ENCODE peak calls at places on chromosomes 6 and 20, in five cellular contexts. J, L, P, H and F are unnamed samples.

GRCh38 chr20:63279931-63280330 is 7.3 kb downstream of the ARFGAP1 start:
- DNase-seq in J (no peak), L (no peak), P (no peak), H (no peak), F (no peak)

GRCh38 chr6:2738373-2738979 is 12.2 kb downstream of the MYLK4 start:
- DNase-seq in J (peak; percentile 21), L (peak; percentile 27), P (peak; percentile 78), H (peak; percentile 80), F (peak; percentile 53)

GRCh38 chr6:32186496-32186840 is 2.4 kb upstream of the AGER start:
- DNase-seq in J (no peak), L (no peak), P (no peak), H (no peak), F (no peak)

GRCh38 chr6:100105138-100105537 is 111.1 kb upstream of the MCHR2 start:
- DNase-seq in J (no peak), L (no peak), P (no peak), H (no peak), F (no peak)

GRCh38 chr6:14622878-14623542 is 505.4 kb downstream of the CD83 start:
- DNase-seq in J (no peak), L (no peak), P (no peak), H (no peak), F (no peak)

GRCh38 chr20:64254156-64254555 is 1.4 kb upstream of the PCMTD2 start:
- DNase-seq in J (no peak), L (no peak), P (no peak), H (no peak), F (no peak)

GRCh38 chr6:7261030-7261841 is 51.8 kb downstream of the SSR1 start:
- DNase-seq in J (peak; percentile 5), L (peak; percentile 77), P (peak; percentile 95), H (peak; percentile 85), F (peak; percentile 74)

GRCh38 chr6:111759413-111759835 is 113.8 kb downstream of the FYN start:
- DNase-seq in J (no peak), L (no peak), P (no peak), H (no peak), F (no peak)

GRCh38 chr6:33696538-33697518 is 14.7 kb downstream of the UQCC2 start:
- DNase-seq in J (no peak), L (peak; percentile 32), P (peak; percentile 88), H (peak; percentile 95), F (peak; percentile 71)

GRCh38 chr6:160931378-160932343 is 59.9 kb upstream of the MAP3K4 start:
- DNase-seq in J (no peak), L (no peak), P (peak; percentile 17), H (no peak), F (no peak)

GRCh38 chr20:44959082-44959895 is 908 bp downstream of the TOMM34 start:
- DNase-seq in J (peak; percentile 26), L (no peak), P (peak; percentile 85), H (peak; percentile 51), F (no peak)

GRCh38 chr6:158092806-158093205 is 75.3 kb downstream of the SERAC1 start:
- DNase-seq in J (no peak), L (no peak), P (no peak), H (no peak), F (no peak)

GRCh38 chr20:5848711-5849505 is 98.7 kb downstream of the SHLD1 start:
- DNase-seq in J (no peak), L (no peak), P (peak; percentile 63), H (peak; percentile 75), F (no peak)

GRCh38 chr6:90231308-90231707 is 65.3 kb downstream of the BACH2 start:
- DNase-seq in J (no peak), L (no peak), P (no peak), H (no peak), F (no peak)

GRCh38 chr6:45920819-45921511 is 94.7 kb downstream of the CLIC5 start:
- DNase-seq in J (no peak), L (no peak), P (no peak), H (no peak), F (no peak)

GRCh38 chr6:128070406-128070805 is 169.5 kb upstream of the THEMIS start:
- DNase-seq in J (no peak), L (no peak), P (peak; percentile 16), H (peak; percentile 20), F (no peak)

GRCh38 chr6:144559865-144560603 is 274.9 kb downstream of the UTRN start:
- DNase-seq in J (no peak), L (no peak), P (peak; percentile 32), H (peak; percentile 28), F (peak; percentile 32)

GRCh38 chr20:35226775-35227681 is 538 bp downstream of the MMP24 start:
- DNase-seq in J (peak; percentile 16), L (peak; percentile 23), P (peak; percentile 62), H (peak; percentile 47), F (peak; percentile 51)

GRCh38 chr6:44276667-44277640 is 6.7 kb downstream of the TMEM151B start:
- DNase-seq in J (no peak), L (no peak), P (no peak), H (no peak), F (no peak)

GRCh38 chr6:111449129-111449528 is 33.9 kb downstream of the REV3L start:
- DNase-seq in J (no peak), L (no peak), P (no peak), H (no peak), F (no peak)

GRCh38 chr6:140441256-140441655 is 1066.8 kb upstream of the CITED2 start:
- DNase-seq in J (no peak), L (peak; percentile 28), P (peak; percentile 84), H (peak; percentile 71), F (peak; percentile 19)

DNA sequence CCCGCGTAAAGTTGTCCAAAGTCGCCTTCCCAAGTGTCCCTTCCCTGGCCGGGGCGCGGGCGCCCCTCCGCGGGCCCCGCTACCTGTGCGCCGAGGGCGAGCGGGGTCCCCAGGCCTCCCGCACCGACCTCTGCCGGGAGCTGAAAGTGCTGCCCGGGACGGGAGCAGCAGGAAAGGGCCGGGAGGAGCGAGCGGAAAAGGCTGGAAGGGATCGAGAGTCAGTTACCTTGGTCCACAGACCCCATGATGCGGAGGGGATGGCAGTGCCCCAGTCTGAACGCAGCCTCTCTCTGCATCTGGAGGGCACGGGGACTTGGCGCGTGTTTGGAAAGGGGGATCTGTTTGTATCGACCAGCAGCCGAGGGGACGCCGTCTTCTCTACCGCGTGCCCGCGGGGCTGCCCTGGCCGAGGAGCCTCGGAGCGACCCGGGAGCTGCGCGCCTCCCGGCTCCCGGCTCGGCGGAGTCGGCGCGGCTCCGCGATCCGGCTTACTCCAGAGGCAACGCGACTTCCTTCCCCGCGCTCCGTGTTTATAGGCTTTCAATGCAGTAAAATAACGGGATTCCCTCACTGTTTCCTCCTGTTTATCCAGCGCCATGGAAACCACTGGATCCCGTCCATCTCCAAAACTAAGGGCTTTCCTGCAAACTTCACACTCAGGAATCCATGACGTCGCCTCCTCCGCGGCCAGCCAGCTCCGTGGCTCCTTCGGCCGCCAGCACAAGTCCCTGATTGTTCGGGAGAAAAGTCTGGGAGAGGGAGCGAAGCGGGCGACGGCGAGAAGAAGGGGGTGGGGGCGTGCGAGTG is 20.0 kb upstream of the NFATC2 start:
- DNase-seq in J (no peak), L (peak; percentile 87), P (peak; percentile 94), H (peak; percentile 97), F (peak; percentile 54)
- H3K4me3 ChIP-seq in J (peak overlapping the region; percentile 36), L (peak overlapping the region; percentile 49), P (peak overlapping the region; percentile 71), H (peak overlapping the region; percentile 61), F (peak overlapping the region; percentile 46)

GRCh38 chr20:19975901-19976300 is 41.3 kb upstream of the NAA20 start:
- DNase-seq in J (no peak), L (no peak), P (peak; percentile 15), H (peak; percentile 36), F (no peak)

GRCh38 chr20:19977373-19977770 is 39.8 kb upstream of the NAA20 start:
- DNase-seq in J (no peak), L (no peak), P (no peak), H (no peak), F (no peak)

GRCh38 chr20:19978511-19979210 is 38.5 kb upstream of the NAA20 start:
- DNase-seq in J (no peak), L (no peak), P (no peak), H (no peak), F (no peak)

GRCh38 chr20:19975436-19975799 is 41.7 kb upstream of the NAA20 start:
- DNase-seq in J (no peak), L (no peak), P (no peak), H (peak; percentile 51), F (peak; percentile 46)

DNA sequence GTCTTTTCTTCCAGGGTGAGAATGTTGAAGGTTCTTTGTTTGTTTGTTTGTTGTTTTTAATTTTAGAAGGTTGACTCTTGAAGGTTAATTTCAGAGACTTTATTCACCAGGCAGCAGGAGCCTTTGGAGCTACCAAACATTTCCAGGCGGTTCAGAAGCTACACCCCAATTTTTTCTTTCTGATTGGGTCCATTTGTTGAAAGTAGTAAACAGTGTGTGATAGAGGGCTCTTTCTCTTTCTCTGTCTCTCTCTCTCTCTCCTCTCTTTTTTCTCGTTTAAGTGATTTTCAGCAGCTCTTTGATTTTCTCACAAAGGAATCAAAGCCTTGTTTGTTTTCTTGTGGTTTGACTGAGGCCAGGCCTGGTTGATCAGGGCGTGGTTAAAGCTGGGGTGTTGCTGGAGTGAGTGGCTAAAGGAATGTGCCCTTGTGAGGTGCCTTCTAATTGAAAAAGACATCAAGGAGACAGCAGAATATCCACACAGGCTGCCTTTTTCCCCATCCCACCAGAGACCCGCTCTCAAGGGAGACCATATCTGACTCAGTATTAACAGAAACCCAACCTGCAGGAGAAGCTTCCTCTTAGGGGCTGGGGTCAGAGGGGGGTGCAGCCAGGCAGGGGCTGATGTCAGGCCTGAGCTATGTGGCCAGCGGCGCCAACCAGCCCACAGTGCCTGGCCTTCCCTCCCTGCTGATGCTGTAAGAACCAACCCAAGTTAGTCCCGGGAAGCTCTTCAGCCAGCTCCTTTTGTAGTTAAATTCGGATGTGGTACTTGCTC is 40.4 kb upstream of the NAA20 start:
- DNase-seq in J (no peak), L (peak; percentile 59), P (peak; percentile 73), H (peak; percentile 81), F (peak; percentile 78)
- H3K4me3 ChIP-seq in J (no peak overlapping the region), L (peak overlapping the region; percentile 66), P (peak overlapping the region; percentile 68), H (peak overlapping the region; percentile 72), F (peak overlapping the region; percentile 93)

DNA sequence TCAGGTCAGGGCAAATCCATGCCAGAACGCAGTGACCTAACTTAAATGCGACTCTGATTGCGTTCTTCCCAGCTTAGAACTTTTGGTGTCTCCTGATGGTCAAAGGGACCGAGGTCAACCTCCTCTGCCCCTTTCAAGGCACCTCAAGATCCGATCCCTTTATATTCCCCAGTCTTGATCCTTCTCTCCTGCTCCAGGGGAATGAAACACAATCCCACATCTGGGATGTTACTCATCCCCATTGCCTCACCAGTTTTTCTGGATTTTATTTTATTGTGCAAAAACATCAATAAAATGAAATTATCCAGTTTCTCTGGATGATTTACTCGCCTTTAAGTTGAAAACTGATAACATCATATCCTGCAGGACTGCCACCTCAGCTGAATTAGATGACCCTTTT is 43.9 kb downstream of the IRAK1BP1 start:
- DNase-seq in J (no peak), L (no peak), P (peak; percentile 70), H (no peak), F (no peak)
- H3K4me3 ChIP-seq in J (no peak overlapping the region), L (no peak overlapping the region), P (peak overlapping the region; percentile 49), H (no peak overlapping the region), F (no peak overlapping the region)

DNA sequence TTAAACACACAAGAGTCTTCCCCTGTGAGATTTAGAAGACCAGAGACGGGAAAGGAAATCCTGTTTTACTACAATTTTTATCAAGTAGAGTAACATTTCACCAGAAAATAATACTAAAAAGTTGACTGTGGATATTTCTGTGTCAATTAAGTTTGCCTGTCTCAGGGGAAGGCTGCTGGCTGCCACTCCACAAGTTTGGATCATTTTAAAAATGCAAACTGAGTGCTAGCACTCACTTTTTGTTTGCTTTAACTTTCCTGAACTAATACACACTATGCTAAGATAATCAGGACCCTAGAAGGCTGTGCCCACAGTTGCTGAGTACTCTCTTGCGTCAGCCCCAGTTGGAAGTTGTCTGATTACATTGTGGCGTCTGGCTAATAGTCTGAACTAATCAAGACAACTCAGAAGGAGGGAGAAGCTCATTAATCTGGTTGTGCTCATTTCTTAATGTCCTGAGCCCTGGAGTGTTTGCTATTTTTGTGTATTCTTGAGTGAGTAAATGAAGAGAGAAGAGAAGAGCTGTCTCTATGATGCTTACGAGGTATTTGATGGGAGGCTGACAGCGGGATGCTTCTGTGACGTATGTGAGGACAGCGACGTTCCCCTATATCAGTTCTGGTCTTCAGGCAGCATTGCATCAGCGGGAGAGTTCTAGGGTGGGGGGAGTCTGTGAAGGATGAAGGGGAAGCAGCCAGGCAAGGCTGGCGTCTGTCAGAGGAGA is 664.2 kb downstream of the QKI start:
- DNase-seq in J (no peak), L (no peak), P (no peak), H (peak; percentile 34), F (no peak)
- H3K4me3 ChIP-seq in J (no peak overlapping the region), L (no peak overlapping the region), P (no peak overlapping the region), H (no peak overlapping the region), F (no peak overlapping the region)